ENCODE peak calls at places on chromosome 20, in eight cellular contexts. One of them, this sample, is unnamed. For H3K4me1, the result is how much of the 10 kb centered on the place peaks cover.

GRCh38 chr20:35511814-35512420 is 17.5 kb downstream of the C20orf173 start:
- DNase-seq in keratinocyte: no peak
- DNase-seq in CD8-positive, alpha-beta T cell: no peak
- DNase-seq in prostate gland: no peak
- DNase-seq in vagina: no peak
- DNase-seq in right atrium auricular region: no peak
- DNase-seq in naive thymus-derived CD4-positive, alpha-beta T cell: no peak
- DNase-seq in HepG2: peak
- DNase-seq in this sample: no peak

GRCh38 chr20:9374480-9374879 is 139.9 kb upstream of the LAMP5 start:
- DNase-seq in keratinocyte: no peak
- DNase-seq in CD8-positive, alpha-beta T cell: no peak
- DNase-seq in prostate gland: no peak
- DNase-seq in vagina: no peak
- DNase-seq in right atrium auricular region: no peak
- DNase-seq in naive thymus-derived CD4-positive, alpha-beta T cell: no peak
- DNase-seq in HepG2: no peak
- DNase-seq in this sample: no peak

GRCh38 chr20:16712541-16712947 is 17.3 kb upstream of the SNRPB2 start:
- DNase-seq in keratinocyte: no peak
- DNase-seq in CD8-positive, alpha-beta T cell: no peak
- DNase-seq in prostate gland: no peak
- DNase-seq in vagina: peak
- DNase-seq in right atrium auricular region: no peak
- DNase-seq in naive thymus-derived CD4-positive, alpha-beta T cell: no peak
- DNase-seq in HepG2: peak
- DNase-seq in this sample: no peak

GRCh38 chr20:56445130-56445529 is 23.3 kb upstream of the RTF2 start:
- DNase-seq in keratinocyte: no peak
- DNase-seq in CD8-positive, alpha-beta T cell: no peak
- DNase-seq in prostate gland: no peak
- DNase-seq in vagina: no peak
- DNase-seq in right atrium auricular region: no peak
- DNase-seq in naive thymus-derived CD4-positive, alpha-beta T cell: no peak
- DNase-seq in HepG2: no peak
- DNase-seq in this sample: no peak

GRCh38 chr20:62501801-62502495 is 26.2 kb upstream of the GATA5 start:
- DNase-seq in keratinocyte: no peak
- DNase-seq in CD8-positive, alpha-beta T cell: peak
- DNase-seq in prostate gland: no peak
- DNase-seq in vagina: no peak
- DNase-seq in right atrium auricular region: no peak
- DNase-seq in naive thymus-derived CD4-positive, alpha-beta T cell: no peak
- DNase-seq in HepG2: no peak
- DNase-seq in this sample: peak

GRCh38 chr20:214383-214782 is 12.7 kb upstream of the DEFB129 start:
- DNase-seq in keratinocyte: no peak
- DNase-seq in CD8-positive, alpha-beta T cell: no peak
- DNase-seq in prostate gland: no peak
- DNase-seq in vagina: no peak
- DNase-seq in right atrium auricular region: no peak
- DNase-seq in naive thymus-derived CD4-positive, alpha-beta T cell: no peak
- DNase-seq in HepG2: no peak
- DNase-seq in this sample: no peak

GRCh38 chr20:64140421-64140820 is 23.8 kb upstream of the MYT1 start:
- DNase-seq in keratinocyte: no peak
- DNase-seq in CD8-positive, alpha-beta T cell: no peak
- DNase-seq in prostate gland: no peak
- DNase-seq in vagina: no peak
- DNase-seq in right atrium auricular region: no peak
- DNase-seq in naive thymus-derived CD4-positive, alpha-beta T cell: no peak
- DNase-seq in HepG2: no peak
- DNase-seq in this sample: no peak

GRCh38 chr20:10094566-10095173 is 59.9 kb downstream of the ANKEF1 start:
- DNase-seq in keratinocyte: no peak
- DNase-seq in CD8-positive, alpha-beta T cell: no peak
- DNase-seq in prostate gland: no peak
- DNase-seq in vagina: no peak
- DNase-seq in right atrium auricular region: no peak
- DNase-seq in naive thymus-derived CD4-positive, alpha-beta T cell: no peak
- DNase-seq in HepG2: no peak
- DNase-seq in this sample: no peak

GRCh38 chr20:10731190-10731955 is 57.6 kb upstream of the JAG1 start:
- DNase-seq in keratinocyte: peak
- DNase-seq in CD8-positive, alpha-beta T cell: no peak
- DNase-seq in prostate gland: no peak
- DNase-seq in vagina: no peak
- DNase-seq in right atrium auricular region: no peak
- DNase-seq in naive thymus-derived CD4-positive, alpha-beta T cell: no peak
- DNase-seq in HepG2: no peak
- DNase-seq in this sample: no peak

GRCh38 chr20:11469795-11470495 is 447.7 kb upstream of the BTBD3 start:
- DNase-seq in keratinocyte: no peak
- DNase-seq in CD8-positive, alpha-beta T cell: no peak
- DNase-seq in prostate gland: no peak
- DNase-seq in vagina: no peak
- DNase-seq in right atrium auricular region: no peak
- DNase-seq in naive thymus-derived CD4-positive, alpha-beta T cell: no peak
- DNase-seq in HepG2: no peak
- DNase-seq in this sample: no peak

GRCh38 chr20:63085087-63085861 is 78.5 kb upstream of the BHLHE23 start:
- DNase-seq in keratinocyte: no peak
- DNase-seq in CD8-positive, alpha-beta T cell: no peak
- DNase-seq in prostate gland: no peak
- DNase-seq in vagina: no peak
- DNase-seq in right atrium auricular region: no peak
- DNase-seq in naive thymus-derived CD4-positive, alpha-beta T cell: no peak
- DNase-seq in HepG2: no peak
- DNase-seq in this sample: no peak

GRCh38 chr20:61117725-61118124 is 134.3 kb upstream of the CDH4 start:
- DNase-seq in keratinocyte: no peak
- DNase-seq in CD8-positive, alpha-beta T cell: no peak
- DNase-seq in prostate gland: no peak
- DNase-seq in vagina: no peak
- DNase-seq in right atrium auricular region: no peak
- DNase-seq in naive thymus-derived CD4-positive, alpha-beta T cell: no peak
- DNase-seq in HepG2: no peak
- DNase-seq in this sample: no peak

GRCh38 chr20:1309439-1309847 is 19.5 kb downstream of the SDCBP2 start:
- DNase-seq in keratinocyte: no peak
- DNase-seq in CD8-positive, alpha-beta T cell: no peak
- DNase-seq in prostate gland: no peak
- DNase-seq in vagina: no peak
- DNase-seq in right atrium auricular region: no peak
- DNase-seq in naive thymus-derived CD4-positive, alpha-beta T cell: no peak
- DNase-seq in HepG2: no peak
- DNase-seq in this sample: no peak

GRCh38 chr20:23123886-23124285 is 37.8 kb upstream of the CD93 start:
- DNase-seq in keratinocyte: no peak
- DNase-seq in CD8-positive, alpha-beta T cell: no peak
- DNase-seq in prostate gland: no peak
- DNase-seq in vagina: no peak
- DNase-seq in right atrium auricular region: no peak
- DNase-seq in naive thymus-derived CD4-positive, alpha-beta T cell: no peak
- DNase-seq in HepG2: no peak
- DNase-seq in this sample: no peak

GRCh38 chr20:25282796-25283195 is 34.9 kb downstream of the PYGB start:
- DNase-seq in keratinocyte: no peak
- DNase-seq in CD8-positive, alpha-beta T cell: no peak
- DNase-seq in prostate gland: no peak
- DNase-seq in vagina: no peak
- DNase-seq in right atrium auricular region: no peak
- DNase-seq in naive thymus-derived CD4-positive, alpha-beta T cell: no peak
- DNase-seq in HepG2: no peak
- DNase-seq in this sample: no peak

GRCh38 chr20:33686984-33687366 is 790 bp upstream of the E2F1 start:
- DNase-seq in keratinocyte: no peak
- DNase-seq in CD8-positive, alpha-beta T cell: no peak
- DNase-seq in prostate gland: no peak
- DNase-seq in vagina: no peak
- DNase-seq in right atrium auricular region: no peak
- DNase-seq in naive thymus-derived CD4-positive, alpha-beta T cell: no peak
- DNase-seq in HepG2: no peak
- DNase-seq in this sample: no peak

GRCh38 chr20:33687993-33688937 is 2.1 kb upstream of the E2F1 start:
- DNase-seq in keratinocyte: no peak
- DNase-seq in CD8-positive, alpha-beta T cell: no peak
- DNase-seq in prostate gland: no peak
- DNase-seq in vagina: no peak
- DNase-seq in right atrium auricular region: no peak
- DNase-seq in naive thymus-derived CD4-positive, alpha-beta T cell: no peak
- DNase-seq in HepG2: no peak
- DNase-seq in this sample: no peak

GRCh38 chr20:33688938-33689424 is 2.8 kb upstream of the E2F1 start:
- DNase-seq in keratinocyte: no peak
- DNase-seq in CD8-positive, alpha-beta T cell: no peak
- DNase-seq in prostate gland: no peak
- DNase-seq in vagina: no peak
- DNase-seq in right atrium auricular region: no peak
- DNase-seq in naive thymus-derived CD4-positive, alpha-beta T cell: no peak
- DNase-seq in HepG2: peak
- DNase-seq in this sample: no peak

GRCh38 chr20:33686008-33686983 is at the start of gene E2F1:
- DNase-seq in keratinocyte: no peak
- DNase-seq in CD8-positive, alpha-beta T cell: peak
- DNase-seq in prostate gland: peak
- DNase-seq in vagina: no peak
- DNase-seq in right atrium auricular region: peak
- DNase-seq in naive thymus-derived CD4-positive, alpha-beta T cell: peak
- DNase-seq in HepG2: peak
- DNase-seq in this sample: peak

GRCh38 chr20:33687370-33687915 is 1.3 kb upstream of the E2F1 start:
- DNase-seq in keratinocyte: no peak
- DNase-seq in CD8-positive, alpha-beta T cell: no peak
- DNase-seq in prostate gland: no peak
- DNase-seq in vagina: no peak
- DNase-seq in right atrium auricular region: no peak
- DNase-seq in naive thymus-derived CD4-positive, alpha-beta T cell: no peak
- DNase-seq in HepG2: no peak
- DNase-seq in this sample: no peak
- H3K4me1 ChIP-seq in keratinocyte: under half
- H3K4me1 ChIP-seq in CD8-positive, alpha-beta T cell: under half
- H3K4me1 ChIP-seq in prostate gland: under half
- H3K4me1 ChIP-seq in vagina: under half
- H3K4me1 ChIP-seq in right atrium auricular region: under half
- H3K4me1 ChIP-seq in naive thymus-derived CD4-positive, alpha-beta T cell: under half
- H3K4me1 ChIP-seq in HepG2: half or more
- H3K4me1 ChIP-seq in this sample: under half

DNA sequence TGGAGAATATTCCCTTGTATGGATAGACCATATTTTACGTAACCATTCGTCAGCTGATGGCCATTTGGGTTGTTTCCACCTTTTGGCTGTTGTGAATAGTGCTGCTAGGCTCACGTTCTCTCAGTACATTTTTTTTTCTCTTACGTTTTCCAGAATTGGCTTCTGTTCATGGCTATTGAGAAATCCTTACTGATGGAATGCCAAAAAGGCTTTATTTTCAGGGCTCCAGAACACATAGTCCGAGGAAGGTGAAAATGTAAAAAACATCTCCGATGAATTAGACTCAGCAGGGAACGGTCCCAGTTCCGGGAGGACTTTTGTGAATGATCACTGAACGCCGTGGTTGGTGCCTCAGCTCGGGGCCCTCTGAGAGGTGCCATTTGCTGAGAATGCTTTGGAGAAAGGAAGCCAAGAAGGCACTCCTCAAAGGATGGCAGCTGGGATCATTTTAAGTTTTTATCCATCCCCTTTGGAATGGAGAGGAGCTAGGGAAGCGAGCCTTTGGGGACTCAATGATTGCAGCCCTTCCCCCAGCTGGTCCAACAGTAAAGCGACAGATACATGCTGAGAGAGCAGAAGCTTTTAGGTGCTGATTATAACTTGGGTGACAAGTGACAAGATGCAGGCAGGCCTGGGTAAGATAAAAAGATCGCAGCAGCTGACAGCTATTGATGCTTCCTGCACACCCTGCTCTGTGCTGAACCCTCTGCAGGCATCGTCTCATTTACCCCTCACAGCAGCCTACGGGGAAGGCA is 133.3 kb upstream of the KCNG1 start:
- DNase-seq in keratinocyte: no peak
- DNase-seq in CD8-positive, alpha-beta T cell: no peak
- DNase-seq in prostate gland: no peak
- DNase-seq in vagina: peak
- DNase-seq in right atrium auricular region: peak
- DNase-seq in naive thymus-derived CD4-positive, alpha-beta T cell: no peak
- DNase-seq in HepG2: no peak
- DNase-seq in this sample: no peak
- H3K4me3 ChIP-seq in keratinocyte: no peak
- H3K4me3 ChIP-seq in CD8-positive, alpha-beta T cell: no peak
- H3K4me3 ChIP-seq in prostate gland: no peak
- H3K4me3 ChIP-seq in vagina: no peak
- H3K4me3 ChIP-seq in right atrium auricular region: no peak
- H3K4me3 ChIP-seq in naive thymus-derived CD4-positive, alpha-beta T cell: no peak
- H3K4me3 ChIP-seq in HepG2: no peak
- H3K4me3 ChIP-seq in this sample: no peak

DNA sequence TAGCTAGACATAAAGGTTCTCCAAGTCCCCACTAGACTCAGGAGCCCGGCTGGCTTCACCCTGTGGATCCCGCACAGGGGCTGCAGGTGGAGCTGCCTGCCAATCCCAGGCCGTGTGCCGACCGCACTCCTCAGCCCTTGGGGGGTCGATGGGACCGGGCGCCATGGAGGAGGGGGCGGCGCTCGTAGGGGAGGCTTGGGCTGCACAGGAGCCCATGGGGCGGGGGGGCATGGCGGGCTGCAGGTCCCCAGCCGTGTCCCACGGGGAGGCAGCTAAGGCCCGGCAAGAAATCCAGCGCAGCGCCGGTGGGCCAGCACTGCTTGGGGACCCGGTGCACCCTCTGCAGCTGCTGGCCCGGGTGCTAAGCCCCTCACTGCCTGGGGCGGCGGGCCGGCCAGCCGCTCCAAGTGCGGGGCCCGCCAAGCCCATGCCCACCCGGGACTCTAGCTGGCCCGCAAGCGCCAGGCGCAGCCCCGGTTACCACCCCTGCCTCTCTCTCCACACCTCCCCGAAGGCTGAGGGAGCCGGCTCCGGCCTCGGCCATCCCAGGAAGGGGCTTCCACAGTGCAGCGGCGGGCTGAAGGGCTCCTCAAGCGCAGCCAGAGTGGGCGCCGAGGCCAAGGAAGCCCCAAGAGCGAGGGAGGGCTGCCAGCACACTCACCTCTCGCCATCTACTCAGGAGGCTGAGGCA is 26.5 kb upstream of the ID1 start:
- DNase-seq in keratinocyte: no peak
- DNase-seq in CD8-positive, alpha-beta T cell: no peak
- DNase-seq in prostate gland: no peak
- DNase-seq in vagina: no peak
- DNase-seq in right atrium auricular region: no peak
- DNase-seq in naive thymus-derived CD4-positive, alpha-beta T cell: no peak
- DNase-seq in HepG2: no peak
- DNase-seq in this sample: no peak
- H3K4me1 ChIP-seq in keratinocyte: under half
- H3K4me1 ChIP-seq in CD8-positive, alpha-beta T cell: under half
- H3K4me1 ChIP-seq in prostate gland: under half
- H3K4me1 ChIP-seq in vagina: under half
- H3K4me1 ChIP-seq in right atrium auricular region: under half
- H3K4me1 ChIP-seq in naive thymus-derived CD4-positive, alpha-beta T cell: under half
- H3K4me1 ChIP-seq in HepG2: under half
- H3K4me1 ChIP-seq in this sample: under half

DNA sequence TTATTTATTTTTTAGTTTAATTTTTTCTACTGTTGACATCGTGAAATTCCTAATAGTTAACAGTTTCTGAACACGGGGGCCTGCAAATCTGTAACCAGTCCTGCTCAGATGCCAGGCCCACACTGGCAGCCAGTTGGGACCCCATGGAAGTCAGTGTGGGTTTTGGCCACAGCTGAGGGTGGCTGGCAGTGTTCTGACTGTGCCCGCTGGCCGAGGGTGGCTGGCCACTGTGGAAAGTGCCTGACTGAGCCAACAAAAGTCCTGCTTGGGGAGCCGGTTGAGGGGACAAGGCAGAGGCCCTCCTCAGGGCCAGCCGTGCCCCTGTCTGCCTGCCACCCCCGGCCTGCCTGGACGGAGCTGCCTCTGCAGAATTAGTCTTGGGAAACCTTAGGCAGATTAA is 4.1 kb upstream of the PMEPA1 start:
- DNase-seq in keratinocyte: no peak
- DNase-seq in CD8-positive, alpha-beta T cell: no peak
- DNase-seq in prostate gland: no peak
- DNase-seq in vagina: no peak
- DNase-seq in right atrium auricular region: no peak
- DNase-seq in naive thymus-derived CD4-positive, alpha-beta T cell: no peak
- DNase-seq in HepG2: no peak
- DNase-seq in this sample: no peak
- H3K4me3 ChIP-seq in keratinocyte: peak
- H3K4me3 ChIP-seq in CD8-positive, alpha-beta T cell: no peak
- H3K4me3 ChIP-seq in prostate gland: no peak
- H3K4me3 ChIP-seq in vagina: no peak
- H3K4me3 ChIP-seq in right atrium auricular region: no peak
- H3K4me3 ChIP-seq in naive thymus-derived CD4-positive, alpha-beta T cell: no peak
- H3K4me3 ChIP-seq in HepG2: no peak
- H3K4me3 ChIP-seq in this sample: no peak